ENCODE peak calls at places on chromosomes 11 and 22, in seven cellular contexts. I, L, A, K, G, T and W are unnamed samples. For H3K4me1, the result is how much of the 10 kb centered on the place peaks cover.

GRCh38 chr22:29195118-29195963 is 10.4 kb upstream of the EMID1 start:
- DNase-seq in I (no peak), L (peak), A (peak), K (no peak), G (no peak), T (no peak), W (no peak)

GRCh38 chr11:64863381-64864060 is 14.9 kb downstream of the EHD1 start:
- DNase-seq in I (no peak), L (peak), A (peak), K (no peak), G (no peak), T (no peak), W (peak)

GRCh38 chr22:22342697-22343602 is 98.4 kb downstream of the VPREB1 start:
- DNase-seq in I (no peak), L (peak), A (no peak), K (peak), G (peak), T (peak), W (peak)

GRCh38 chr11:88384004-88384677 is 46.6 kb upstream of the CTSC start:
- DNase-seq in I (no peak), L (peak), A (no peak), K (no peak), G (no peak), T (no peak), W (no peak)

GRCh38 chr22:19287076-19287724 is 4.3 kb downstream of the CLTCL1 start:
- DNase-seq in I (peak), L (peak), A (no peak), K (no peak), G (no peak), T (no peak), W (no peak)

GRCh38 chr22:18133452-18133851 is 16.5 kb upstream of the USP18 start:
- DNase-seq in I (no peak), L (peak), A (no peak), K (no peak), G (no peak), T (no peak), W (no peak)

GRCh38 chr11:8756201-8756600 is 73.6 kb downstream of the RPL27A start:
- DNase-seq in I (no peak), L (no peak), A (no peak), K (no peak), G (no peak), T (no peak), W (no peak)

GRCh38 chr22:39041908-39042307 is 1.2 kb downstream of the APOBEC3F start:
- DNase-seq in I (no peak), L (no peak), A (no peak), K (no peak), G (no peak), T (no peak), W (no peak)

GRCh38 chr22:42075277-42075676 is 1.2 kb downstream of the PHETA2 start:
- DNase-seq in I (peak), L (no peak), A (no peak), K (no peak), G (no peak), T (no peak), W (no peak)

GRCh38 chr11:33893711-33894401 is 2.0 kb upstream of the LMO2 start:
- DNase-seq in I (no peak), L (peak), A (no peak), K (peak), G (peak), T (no peak), W (peak)

GRCh38 chr11:58574851-58575250 is 805 bp downstream of the LPXN start:
- DNase-seq in I (no peak), L (peak), A (no peak), K (no peak), G (no peak), T (no peak), W (no peak)

GRCh38 chr11:58575377-58576020 is at the start of gene LPXN:
- DNase-seq in I (no peak), L (peak), A (no peak), K (peak), G (peak), T (no peak), W (no peak)

GRCh38 chr11:58576792-58577440 is 1.3 kb upstream of the LPXN start:
- DNase-seq in I (no peak), L (peak), A (no peak), K (no peak), G (no peak), T (no peak), W (no peak)

GRCh38 chr11:58577441-58578135 is 1.3 kb upstream of the ZFP91 start:
- DNase-seq in I (peak), L (peak), A (no peak), K (peak), G (peak), T (peak), W (peak)

DNA sequence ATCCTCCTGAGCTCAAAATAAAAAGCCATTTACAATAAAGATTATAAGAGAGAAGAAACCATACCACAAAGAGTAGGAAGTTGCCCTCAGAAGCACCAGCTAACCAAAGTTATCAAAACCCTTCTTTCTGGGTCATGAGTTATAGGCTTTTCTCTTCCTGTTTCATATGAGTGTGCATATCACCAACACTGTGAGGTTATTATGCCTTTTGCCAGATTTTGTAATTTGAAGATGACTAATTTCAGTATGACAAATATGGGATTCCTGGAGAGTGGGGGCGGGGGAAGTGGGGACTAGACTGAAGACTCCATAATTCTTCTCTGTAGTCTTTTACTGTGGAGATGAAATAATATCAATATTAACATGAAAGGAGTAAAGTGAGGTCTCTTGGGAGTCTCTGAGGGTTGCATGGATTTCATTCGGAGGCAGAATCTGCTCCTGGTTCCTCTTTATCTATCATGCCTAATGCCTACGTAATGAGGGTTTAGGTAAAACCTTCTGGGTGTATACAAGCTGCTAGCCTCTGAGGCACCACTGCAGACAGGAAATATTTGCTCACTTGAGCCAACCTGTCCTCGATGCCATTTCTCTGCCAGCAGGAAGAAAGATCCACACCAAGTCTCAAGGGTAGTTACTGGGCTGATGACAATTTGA is 2.1 kb downstream of the LPXN start:
- DNase-seq in I (peak), L (peak), A (peak), K (peak), G (peak), T (peak), W (peak)
- H3K4me1 ChIP-seq in I (under half), L (under half), A (under half), K (half or more), G (half or more), T (half or more), W (under half)

GRCh38 chr11:116925050-116925449 is 87.6 kb upstream of the APOA1 start:
- DNase-seq in I (no peak), L (no peak), A (no peak), K (no peak), G (peak), T (no peak), W (no peak)
- H3K4me3 ChIP-seq in I (no peak), L (no peak), A (no peak), K (no peak), G (peak), T (no peak), W (no peak)

GRCh38 chr11:61008971-61009370 is 37.5 kb downstream of the CD6 start:
- DNase-seq in I (no peak), L (no peak), A (no peak), K (no peak), G (no peak), T (no peak), W (no peak)
- H3K4me1 ChIP-seq in I (under half), L (under half), A (under half), K (under half), G (under half), T (under half), W (under half)

DNA sequence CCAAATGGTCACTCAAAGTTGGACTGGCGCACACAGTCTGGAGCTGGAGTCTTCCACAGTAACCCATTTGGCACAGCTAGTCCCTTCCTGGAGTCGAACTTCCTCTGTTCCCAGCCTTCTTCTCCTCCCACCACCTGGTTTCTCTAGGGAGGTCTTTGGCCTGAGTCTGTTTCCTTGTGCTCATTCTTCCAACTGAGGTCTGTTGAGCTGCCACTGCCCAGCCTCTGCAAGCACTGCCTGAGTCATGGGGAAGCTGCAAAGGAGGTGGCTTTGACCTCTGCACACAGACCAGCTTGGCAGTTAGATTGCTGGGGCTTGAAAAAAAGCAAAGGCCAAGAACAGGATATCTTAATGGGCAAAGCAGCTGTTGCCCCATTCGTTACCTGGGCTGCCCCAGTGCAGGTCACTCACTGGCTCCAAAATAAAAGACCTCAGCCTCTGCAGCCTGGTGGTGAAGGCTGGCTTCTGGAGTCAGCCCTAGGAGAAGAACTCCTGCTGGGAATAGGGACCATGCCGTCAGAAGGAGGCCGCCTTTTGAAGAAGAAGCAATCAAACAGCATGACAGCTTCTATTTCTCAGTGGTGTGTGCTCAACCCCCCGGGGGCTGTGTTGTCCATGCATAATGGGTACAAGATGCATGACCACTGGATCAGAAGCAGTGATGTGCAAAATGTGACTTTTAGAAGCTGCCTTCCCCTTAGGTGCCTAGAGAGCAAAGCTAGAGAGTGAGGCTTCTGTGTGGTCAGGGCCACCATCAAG is 3.0 kb downstream of the ADAMTS15 start:
- DNase-seq in I (peak), L (peak), A (peak), K (no peak), G (no peak), T (peak), W (no peak)
- H3K4me3 ChIP-seq in I (peak), L (no peak), A (peak), K (no peak), G (no peak), T (peak), W (peak)

GRCh38 chr22:46577361-46578249 is 40.2 kb upstream of the CELSR1 start:
- DNase-seq in I (peak), L (no peak), A (peak), K (peak), G (peak), T (peak), W (peak)

GRCh38 chr22:46579751-46580449 is 40.3 kb upstream of the GRAMD4 start:
- DNase-seq in I (peak), L (no peak), A (no peak), K (no peak), G (no peak), T (peak), W (peak)

GRCh38 chr22:46578251-46578823 is 40.9 kb upstream of the CELSR1 start:
- DNase-seq in I (peak), L (no peak), A (no peak), K (no peak), G (no peak), T (peak), W (peak)

GRCh38 chr22:46580940-46581579 is 39.1 kb upstream of the GRAMD4 start:
- DNase-seq in I (peak), L (no peak), A (no peak), K (no peak), G (no peak), T (peak), W (no peak)

GRCh38 chr22:46578824-46579561 is 41.2 kb upstream of the GRAMD4 start:
- DNase-seq in I (peak), L (peak), A (peak), K (no peak), G (no peak), T (peak), W (peak)
- H3K4me1 ChIP-seq in I (under half), L (under half), A (under half), K (under half), G (under half), T (half or more), W (under half)